ENCODE peak calls at places on chromosome 1, in six cellular contexts. One of them, this sample, is unnamed.

GRCh38 chr1:38835230-38835827 is 24.2 kb downstream of the RRAGC start:
- DNase-seq in stromal cell of bone marrow: peak; percentile 63
- DNase-seq in stimulated activated CD4-positive, alpha-beta T cell treated with anti-CD3 and anti-CD28 coated beads, Interleukin-1b, Interleukin-23, amount 100 ng/mL, for 1 hour: peak; percentile 20
- DNase-seq in AML-193: peak; percentile 88
- DNase-seq in stimulated activated CD8-positive, alpha-beta memory T cell treated with anti-CD3 and anti-CD28 coated beads, Interleukin-7, amount 100 ng/mL, for 1 hour: no peak
- DNase-seq in activated CD4-positive, CD25-positive, alpha-beta regulatory T cell treated with anti-CD3 and anti-CD28 coated beads, Interleukin-2, amount 50 U/mL, for 72 hours: no peak
- DNase-seq in this sample: no peak

GRCh38 chr1:30680879-30681278 is 42.5 kb downstream of the MATN1 start:
- DNase-seq in stromal cell of bone marrow: no peak
- DNase-seq in stimulated activated CD4-positive, alpha-beta T cell treated with anti-CD3 and anti-CD28 coated beads, Interleukin-1b, Interleukin-23, amount 100 ng/mL, for 1 hour: no peak
- DNase-seq in AML-193: no peak
- DNase-seq in stimulated activated CD8-positive, alpha-beta memory T cell treated with anti-CD3 and anti-CD28 coated beads, Interleukin-7, amount 100 ng/mL, for 1 hour: no peak
- DNase-seq in activated CD4-positive, CD25-positive, alpha-beta regulatory T cell treated with anti-CD3 and anti-CD28 coated beads, Interleukin-2, amount 50 U/mL, for 72 hours: no peak
- DNase-seq in this sample: no peak

GRCh38 chr1:154520333-154520732 is 18.1 kb upstream of the SHE start:
- DNase-seq in stromal cell of bone marrow: peak; percentile 18
- DNase-seq in stimulated activated CD4-positive, alpha-beta T cell treated with anti-CD3 and anti-CD28 coated beads, Interleukin-1b, Interleukin-23, amount 100 ng/mL, for 1 hour: no peak
- DNase-seq in AML-193: no peak
- DNase-seq in stimulated activated CD8-positive, alpha-beta memory T cell treated with anti-CD3 and anti-CD28 coated beads, Interleukin-7, amount 100 ng/mL, for 1 hour: no peak
- DNase-seq in activated CD4-positive, CD25-positive, alpha-beta regulatory T cell treated with anti-CD3 and anti-CD28 coated beads, Interleukin-2, amount 50 U/mL, for 72 hours: no peak
- DNase-seq in this sample: no peak

GRCh38 chr1:161738627-161739287 is 10.8 kb upstream of the DUSP12 start:
- DNase-seq in stromal cell of bone marrow: peak; percentile 72
- DNase-seq in stimulated activated CD4-positive, alpha-beta T cell treated with anti-CD3 and anti-CD28 coated beads, Interleukin-1b, Interleukin-23, amount 100 ng/mL, for 1 hour: no peak
- DNase-seq in AML-193: peak; percentile 94
- DNase-seq in stimulated activated CD8-positive, alpha-beta memory T cell treated with anti-CD3 and anti-CD28 coated beads, Interleukin-7, amount 100 ng/mL, for 1 hour: peak; percentile 39
- DNase-seq in activated CD4-positive, CD25-positive, alpha-beta regulatory T cell treated with anti-CD3 and anti-CD28 coated beads, Interleukin-2, amount 50 U/mL, for 72 hours: no peak
- DNase-seq in this sample: peak; percentile 76

GRCh38 chr1:204130989-204131892 is 20.6 kb downstream of the ETNK2 start:
- DNase-seq in stromal cell of bone marrow: peak; percentile 79
- DNase-seq in stimulated activated CD4-positive, alpha-beta T cell treated with anti-CD3 and anti-CD28 coated beads, Interleukin-1b, Interleukin-23, amount 100 ng/mL, for 1 hour: no peak
- DNase-seq in AML-193: no peak
- DNase-seq in stimulated activated CD8-positive, alpha-beta memory T cell treated with anti-CD3 and anti-CD28 coated beads, Interleukin-7, amount 100 ng/mL, for 1 hour: no peak
- DNase-seq in activated CD4-positive, CD25-positive, alpha-beta regulatory T cell treated with anti-CD3 and anti-CD28 coated beads, Interleukin-2, amount 50 U/mL, for 72 hours: no peak
- DNase-seq in this sample: no peak

GRCh38 chr1:31531177-31532000 is 44.9 kb upstream of the TINAGL1 start:
- DNase-seq in stromal cell of bone marrow: no peak
- DNase-seq in stimulated activated CD4-positive, alpha-beta T cell treated with anti-CD3 and anti-CD28 coated beads, Interleukin-1b, Interleukin-23, amount 100 ng/mL, for 1 hour: no peak
- DNase-seq in AML-193: no peak
- DNase-seq in stimulated activated CD8-positive, alpha-beta memory T cell treated with anti-CD3 and anti-CD28 coated beads, Interleukin-7, amount 100 ng/mL, for 1 hour: no peak
- DNase-seq in activated CD4-positive, CD25-positive, alpha-beta regulatory T cell treated with anti-CD3 and anti-CD28 coated beads, Interleukin-2, amount 50 U/mL, for 72 hours: no peak
- DNase-seq in this sample: no peak

GRCh38 chr1:10374442-10374860 is 24.4 kb upstream of the PGD start:
- DNase-seq in stromal cell of bone marrow: no peak
- DNase-seq in stimulated activated CD4-positive, alpha-beta T cell treated with anti-CD3 and anti-CD28 coated beads, Interleukin-1b, Interleukin-23, amount 100 ng/mL, for 1 hour: no peak
- DNase-seq in AML-193: peak; percentile 27
- DNase-seq in stimulated activated CD8-positive, alpha-beta memory T cell treated with anti-CD3 and anti-CD28 coated beads, Interleukin-7, amount 100 ng/mL, for 1 hour: no peak
- DNase-seq in activated CD4-positive, CD25-positive, alpha-beta regulatory T cell treated with anti-CD3 and anti-CD28 coated beads, Interleukin-2, amount 50 U/mL, for 72 hours: no peak
- DNase-seq in this sample: no peak

GRCh38 chr1:47843781-47844555 is 153.2 kb downstream of the TRABD2B start:
- DNase-seq in stromal cell of bone marrow: no peak
- DNase-seq in stimulated activated CD4-positive, alpha-beta T cell treated with anti-CD3 and anti-CD28 coated beads, Interleukin-1b, Interleukin-23, amount 100 ng/mL, for 1 hour: no peak
- DNase-seq in AML-193: no peak
- DNase-seq in stimulated activated CD8-positive, alpha-beta memory T cell treated with anti-CD3 and anti-CD28 coated beads, Interleukin-7, amount 100 ng/mL, for 1 hour: no peak
- DNase-seq in activated CD4-positive, CD25-positive, alpha-beta regulatory T cell treated with anti-CD3 and anti-CD28 coated beads, Interleukin-2, amount 50 U/mL, for 72 hours: no peak
- DNase-seq in this sample: no peak

GRCh38 chr1:203084588-203085527 is 954 bp downstream of the MYOG start:
- DNase-seq in stromal cell of bone marrow: no peak
- DNase-seq in stimulated activated CD4-positive, alpha-beta T cell treated with anti-CD3 and anti-CD28 coated beads, Interleukin-1b, Interleukin-23, amount 100 ng/mL, for 1 hour: no peak
- DNase-seq in AML-193: peak; percentile 19
- DNase-seq in stimulated activated CD8-positive, alpha-beta memory T cell treated with anti-CD3 and anti-CD28 coated beads, Interleukin-7, amount 100 ng/mL, for 1 hour: no peak
- DNase-seq in activated CD4-positive, CD25-positive, alpha-beta regulatory T cell treated with anti-CD3 and anti-CD28 coated beads, Interleukin-2, amount 50 U/mL, for 72 hours: no peak
- DNase-seq in this sample: no peak

GRCh38 chr1:37478451-37478871 is 4.1 kb downstream of the ZC3H12A start:
- DNase-seq in stromal cell of bone marrow: no peak
- DNase-seq in stimulated activated CD4-positive, alpha-beta T cell treated with anti-CD3 and anti-CD28 coated beads, Interleukin-1b, Interleukin-23, amount 100 ng/mL, for 1 hour: no peak
- DNase-seq in AML-193: no peak
- DNase-seq in stimulated activated CD8-positive, alpha-beta memory T cell treated with anti-CD3 and anti-CD28 coated beads, Interleukin-7, amount 100 ng/mL, for 1 hour: no peak
- DNase-seq in activated CD4-positive, CD25-positive, alpha-beta regulatory T cell treated with anti-CD3 and anti-CD28 coated beads, Interleukin-2, amount 50 U/mL, for 72 hours: peak; percentile 47
- DNase-seq in this sample: no peak